ENCODE peak calls at places on chromosomes 12 and 14, in ten cellular contexts. F is spleen; Z is transverse colon; Q is NCI-H446 treated with DMSO at 0.1 percent for 48 hours; L is EL; J is amniotic epithelial cell; H is Daoy; I is stimulated activated CD4-positive, alpha-beta T cell treated with anti-CD3 and anti-CD28 coated beads, Interleukin-2, amount 100 ng/mL, for 48 hours; V is NCI-H2081; P is activated T-helper 9 cell treated with anti-CD3 and anti-CD28 coated beads, Interleukin-2, amount 50 U/mL, for 16 hours. N is an unnamed sample.

GRCh38 chr14:94016446-94016976 is 9.6 kb upstream of the OTUB2 start:
- DNase-seq in F (no peak), Z (no peak), Q (peak; percentile 7), L (no peak), J (no peak), H (no peak), I (no peak), V (no peak), P (no peak), N (no peak)

GRCh38 chr14:91331761-91332447 is 85.7 kb downstream of the CCDC88C start:
- DNase-seq in F (peak; percentile 88), Z (peak; percentile 41), Q (no peak), L (no peak), J (no peak), H (no peak), I (no peak), V (no peak), P (no peak), N (no peak)

GRCh38 chr12:636632-637031 is 26.6 kb downstream of the NINJ2 start:
- DNase-seq in F (no peak), Z (no peak), Q (no peak), L (no peak), J (no peak), H (no peak), I (no peak), V (no peak), P (no peak), N (no peak)

GRCh38 chr12:110180591-110181005 is 56.4 kb downstream of the IFT81 start:
- DNase-seq in F (no peak), Z (no peak), Q (no peak), L (peak; percentile 41), J (peak; percentile 53), H (no peak), I (no peak), V (no peak), P (no peak), N (no peak)

GRCh38 chr12:49622501-49623141 is 740 bp upstream of the PRPF40B start:
- DNase-seq in F (no peak), Z (peak; percentile 47), Q (peak; percentile 49), L (no peak), J (no peak), H (peak; percentile 25), I (peak; percentile 29), V (peak; percentile 47), P (peak; percentile 28), N (peak; percentile 26)

GRCh38 chr12:2064078-2064507 is 11.3 kb downstream of the CACNA1C start:
- DNase-seq in F (no peak), Z (no peak), Q (no peak), L (peak; percentile 49), J (peak; percentile 19), H (peak; percentile 75), I (no peak), V (no peak), P (no peak), N (no peak)

GRCh38 chr12:98738002-98738401 is 92.9 kb downstream of the APAF1 start:
- DNase-seq in F (no peak), Z (no peak), Q (no peak), L (no peak), J (no peak), H (no peak), I (no peak), V (no peak), P (no peak), N (no peak)

GRCh38 chr12:132834181-132834711 is 5.6 kb upstream of the GOLGA3 start:
- DNase-seq in F (no peak), Z (no peak), Q (no peak), L (no peak), J (no peak), H (no peak), I (peak; percentile 12), V (no peak), P (no peak), N (no peak)

GRCh38 chr12:132480620-132481132 is 9.3 kb upstream of the FBRSL1 start:
- DNase-seq in F (no peak), Z (no peak), Q (no peak), L (no peak), J (no peak), H (no peak), I (no peak), V (no peak), P (no peak), N (no peak)

GRCh38 chr14:75978249-75978731 is 3.5 kb downstream of the TGFB3 start:
- DNase-seq in F (peak; percentile 79), Z (peak; percentile 19), Q (no peak), L (no peak), J (no peak), H (no peak), I (no peak), V (no peak), P (no peak), N (no peak)

GRCh38 chr12:30926243-30927209 is at the start of gene TSPAN11:
- DNase-seq in F (no peak), Z (no peak), Q (no peak), L (peak; percentile 38), J (peak; percentile 7), H (peak; percentile 46), I (no peak), V (no peak), P (no peak), N (no peak)

GRCh38 chr14:66752109-66752508 is 244.2 kb downstream of the GPHN start:
- DNase-seq in F (no peak), Z (no peak), Q (no peak), L (no peak), J (peak; percentile 2), H (no peak), I (no peak), V (no peak), P (no peak), N (no peak)

GRCh38 chr12:109875572-109876131 is 4.7 kb downstream of the GLTP start:
- DNase-seq in F (no peak), Z (peak; percentile 82), Q (no peak), L (no peak), J (no peak), H (no peak), I (no peak), V (no peak), P (no peak), N (no peak)

GRCh38 chr12:78914859-78915331 is 50.3 kb downstream of the SYT1 start:
- DNase-seq in F (no peak), Z (no peak), Q (no peak), L (no peak), J (no peak), H (no peak), I (no peak), V (no peak), P (no peak), N (no peak)

GRCh38 chr12:120361506-120362208 is 7.3 kb downstream of the MSI1 start:
- DNase-seq in F (no peak), Z (peak; percentile 28), Q (peak; percentile 58), L (peak; percentile 55), J (peak; percentile 67), H (peak; percentile 87), I (no peak), V (peak; percentile 98), P (no peak), N (no peak)

GRCh38 chr14:94689218-94689984 is 77.2 kb downstream of the SERPINA3 start:
- DNase-seq in F (peak; percentile 83), Z (peak; percentile 50), Q (no peak), L (peak; percentile 37), J (peak; percentile 18), H (peak; percentile 77), I (peak; percentile 65), V (peak; percentile 31), P (peak; percentile 6), N (peak; percentile 44)

GRCh38 chr14:96167224-96168148 is 37.2 kb upstream of the BDKRB2 start:
- DNase-seq in F (peak; percentile 8), Z (peak; percentile 50), Q (no peak), L (peak; percentile 86), J (peak; percentile 91), H (peak; percentile 88), I (no peak), V (no peak), P (no peak), N (no peak)

GRCh38 chr12:25496098-25496587 is 56.9 kb downstream of the LMNTD1 start:
- DNase-seq in F (no peak), Z (no peak), Q (no peak), L (peak; percentile 55), J (no peak), H (peak; percentile 16), I (no peak), V (no peak), P (no peak), N (no peak)

GRCh38 chr12:123075092-123075491 is 75.8 kb downstream of the PITPNM2 start:
- DNase-seq in F (no peak), Z (no peak), Q (no peak), L (no peak), J (no peak), H (no peak), I (no peak), V (no peak), P (no peak), N (no peak)

GRCh38 chr14:96597680-96598079 is 95.5 kb downstream of the PAPOLA start:
- DNase-seq in F (peak; percentile 40), Z (no peak), Q (no peak), L (no peak), J (no peak), H (no peak), I (no peak), V (no peak), P (no peak), N (no peak)

GRCh38 chr12:51721281-51721940 is 127.1 kb downstream of the FIGNL2 start:
- DNase-seq in F (peak; percentile 81), Z (no peak), Q (no peak), L (no peak), J (peak; percentile 27), H (no peak), I (peak; percentile 22), V (no peak), P (peak; percentile 9), N (peak; percentile 33)

GRCh38 chr12:97595936-97596335 is 133.3 kb downstream of the RMST start:
- DNase-seq in F (no peak), Z (no peak), Q (no peak), L (no peak), J (no peak), H (no peak), I (no peak), V (peak; percentile 26), P (no peak), N (no peak)

GRCh38 chr14:104047761-104048160 is 37.7 kb upstream of the ASPG start:
- DNase-seq in F (no peak), Z (no peak), Q (no peak), L (no peak), J (no peak), H (no peak), I (no peak), V (no peak), P (no peak), N (no peak)

GRCh38 chr14:103518416-103519042 is 4.1 kb downstream of the CKB start:
- DNase-seq in F (peak; percentile 91), Z (peak; percentile 80), Q (no peak), L (peak; percentile 53), J (no peak), H (peak; percentile 80), I (peak; percentile 60), V (peak; percentile 52), P (peak; percentile 38), N (peak; percentile 37)

GRCh38 chr14:33932526-33933292 is 18.2 kb downstream of the EGLN3 start:
- DNase-seq in F (no peak), Z (no peak), Q (peak; percentile 82), L (no peak), J (no peak), H (peak; percentile 52), I (no peak), V (peak; percentile 33), P (no peak), N (no peak)

GRCh38 chr12:32107376-32108267 is 975 bp downstream of the BICD1 start:
- DNase-seq in F (no peak), Z (peak; percentile 13), Q (peak; percentile 7), L (peak; percentile 82), J (peak; percentile 78), H (peak; percentile 74), I (no peak), V (peak; percentile 14), P (peak; percentile 14), N (peak; percentile 16)

GRCh38 chr12:64058541-64059321 is 163.4 kb downstream of the KICS2 start:
- DNase-seq in F (no peak), Z (no peak), Q (no peak), L (no peak), J (no peak), H (no peak), I (no peak), V (no peak), P (no peak), N (no peak)